ENCODE peak calls at places on chromosomes 5 and 9, in seven cellular contexts. S, Y, X, M, Z, F and W are unnamed samples.

GRCh38 chr9:698276-698675 is 143.2 kb upstream of the DMRT1 start:
- DNase-seq in S (no peak), Y (no peak), X (no peak), M (no peak), Z (peak), F (no peak), W (no peak)

GRCh38 chr9:117265253-117265652 is 149.6 kb downstream of the ASTN2 start:
- DNase-seq in S (no peak), Y (no peak), X (no peak), M (no peak), Z (no peak), F (no peak), W (no peak)

GRCh38 chr5:163758283-163758711 is 252.9 kb downstream of the MAT2B start:
- DNase-seq in S (no peak), Y (no peak), X (no peak), M (no peak), Z (peak), F (no peak), W (no peak)

GRCh38 chr5:73668422-73669116 is 42.6 kb downstream of the ARHGEF28 start:
- DNase-seq in S (no peak), Y (no peak), X (no peak), M (peak), Z (peak), F (no peak), W (no peak)

GRCh38 chr5:89929173-89929572 is 480.4 kb downstream of the CETN3 start:
- DNase-seq in S (no peak), Y (no peak), X (no peak), M (peak), Z (no peak), F (no peak), W (no peak)

GRCh38 chr5:157168286-157168685 is 2.2 kb upstream of the GARIN3 start:
- DNase-seq in S (no peak), Y (no peak), X (no peak), M (no peak), Z (no peak), F (no peak), W (no peak)

GRCh38 chr5:139985733-139986132 is 57.4 kb downstream of the NRG2 start:
- DNase-seq in S (peak), Y (peak), X (peak), M (peak), Z (peak), F (peak), W (no peak)

GRCh38 chr5:35813456-35813855 is 43.2 kb upstream of the IL7R start:
- DNase-seq in S (no peak), Y (no peak), X (no peak), M (no peak), Z (no peak), F (no peak), W (no peak)

GRCh38 chr5:62475072-62475471 is 62.5 kb downstream of the IPO11 start:
- DNase-seq in S (no peak), Y (no peak), X (no peak), M (no peak), Z (peak), F (peak), W (no peak)

GRCh38 chr5:78610163-78610583 is 38.4 kb downstream of the LHFPL2 start:
- DNase-seq in S (no peak), Y (no peak), X (no peak), M (no peak), Z (peak), F (no peak), W (no peak)

GRCh38 chr5:16869821-16870796 is 66.0 kb downstream of the MYO10 start:
- DNase-seq in S (no peak), Y (no peak), X (no peak), M (no peak), Z (peak), F (peak), W (no peak)

GRCh38 chr5:5899716-5900115 is 477.2 kb downstream of the ICE1 start:
- DNase-seq in S (no peak), Y (no peak), X (no peak), M (no peak), Z (no peak), F (no peak), W (no peak)

GRCh38 chr9:93697352-93698139 is 121.2 kb downstream of the PHF2 start:
- DNase-seq in S (no peak), Y (no peak), X (no peak), M (no peak), Z (no peak), F (no peak), W (peak)

GRCh38 chr9:87140142-87140541 is 192.8 kb upstream of the GAS1 start:
- DNase-seq in S (no peak), Y (no peak), X (no peak), M (no peak), Z (no peak), F (no peak), W (no peak)

GRCh38 chr5:75460947-75461346 is 50.5 kb downstream of the CERT1 start:
- DNase-seq in S (peak), Y (no peak), X (no peak), M (peak), Z (no peak), F (no peak), W (no peak)

GRCh38 chr5:10831416-10831815 is 70.4 kb upstream of the DAP start:
- DNase-seq in S (no peak), Y (peak), X (peak), M (no peak), Z (peak), F (no peak), W (peak)

GRCh38 chr5:159951387-159951786 is 35.1 kb downstream of the ADRA1B start:
- DNase-seq in S (peak), Y (no peak), X (no peak), M (peak), Z (peak), F (no peak), W (no peak)

GRCh38 chr9:99485461-99485860 is 263.4 kb downstream of the SEC61B start:
- DNase-seq in S (no peak), Y (peak), X (no peak), M (no peak), Z (peak), F (no peak), W (no peak)

GRCh38 chr5:122924203-122924602 is 78.8 kb downstream of the SNX24 start:
- DNase-seq in S (no peak), Y (no peak), X (peak), M (no peak), Z (peak), F (peak), W (no peak)

GRCh38 chr9:16873131-16873787 is 2.8 kb upstream of the BNC2 start:
- DNase-seq in S (no peak), Y (no peak), X (no peak), M (no peak), Z (peak), F (no peak), W (peak)

GRCh38 chr5:144504929-144505578 is 334.4 kb downstream of the KCTD16 start:
- DNase-seq in S (no peak), Y (no peak), X (no peak), M (no peak), Z (no peak), F (peak), W (no peak)

GRCh38 chr5:52262844-52263243 is 524.9 kb upstream of the ITGA1 start:
- DNase-seq in S (no peak), Y (no peak), X (no peak), M (peak), Z (no peak), F (no peak), W (no peak)

GRCh38 chr5:98292496-98292895 is 481.0 kb upstream of the RGMB start:
- DNase-seq in S (no peak), Y (no peak), X (no peak), M (peak), Z (peak), F (no peak), W (no peak)

GRCh38 chr5:103259705-103260355 is 1.3 kb downstream of the MACIR start:
- DNase-seq in S (no peak), Y (no peak), X (no peak), M (no peak), Z (peak), F (peak), W (no peak)

GRCh38 chr9:34279431-34279830 is 49.6 kb downstream of the KIF24 start:
- DNase-seq in S (no peak), Y (no peak), X (no peak), M (no peak), Z (no peak), F (peak), W (no peak)

GRCh38 chr5:132663771-132664695 is 6.1 kb downstream of the IL13 start:
- DNase-seq in S (no peak), Y (no peak), X (no peak), M (peak), Z (no peak), F (no peak), W (no peak)

GRCh38 chr5:73232266-73233041 is 59.5 kb downstream of the TMEM174 start:
- DNase-seq in S (no peak), Y (no peak), X (no peak), M (no peak), Z (peak), F (no peak), W (no peak)

GRCh38 chr5:99449786-99450185 is 521.0 kb upstream of the CHD1 start:
- DNase-seq in S (no peak), Y (no peak), X (no peak), M (no peak), Z (peak), F (no peak), W (no peak)

GRCh38 chr9:76926324-76926731 is 20.4 kb upstream of the PRUNE2 start:
- DNase-seq in S (no peak), Y (peak), X (peak), M (no peak), Z (peak), F (no peak), W (peak)

GRCh38 chr5:160161626-160162025 is 42.4 kb upstream of the PWWP2A start:
- DNase-seq in S (no peak), Y (no peak), X (no peak), M (no peak), Z (no peak), F (no peak), W (no peak)

GRCh38 chr9:133441571-133441970 is 18.2 kb upstream of the CACFD1 start:
- DNase-seq in S (no peak), Y (no peak), X (no peak), M (no peak), Z (no peak), F (no peak), W (no peak)

GRCh38 chr9:133436706-133437105 is 14.5 kb downstream of the ADAMTS13 start:
- DNase-seq in S (no peak), Y (no peak), X (no peak), M (no peak), Z (no peak), F (no peak), W (no peak)

GRCh38 chr9:133439337-133439736 is 17.2 kb downstream of the ADAMTS13 start:
- DNase-seq in S (no peak), Y (no peak), X (no peak), M (no peak), Z (no peak), F (no peak), W (no peak)

GRCh38 chr9:133440884-133441283 is 18.7 kb downstream of the ADAMTS13 start:
- DNase-seq in S (no peak), Y (no peak), X (no peak), M (peak), Z (no peak), F (no peak), W (no peak)

GRCh38 chr9:133437753-133438531 is 15.8 kb downstream of the ADAMTS13 start:
- DNase-seq in S (peak), Y (no peak), X (no peak), M (peak), Z (no peak), F (no peak), W (no peak)
- TF ChIP-seq CTCF in S (peak), Y (no peak), X (peak), M (peak), Z (peak), F (no peak), W (no peak)

GRCh38 chr5:77546-77945 is 14.4 kb upstream of the PLEKHG4B start:
- DNase-seq in S (no peak), Y (no peak), X (no peak), M (no peak), Z (no peak), F (no peak), W (no peak)

GRCh38 chr5:79263-79662 is 12.7 kb upstream of the PLEKHG4B start:
- DNase-seq in S (no peak), Y (no peak), X (no peak), M (no peak), Z (no peak), F (no peak), W (no peak)

GRCh38 chr5:77170-77501 is 14.8 kb upstream of the PLEKHG4B start:
- DNase-seq in S (no peak), Y (no peak), X (no peak), M (no peak), Z (no peak), F (no peak), W (no peak)

GRCh38 chr5:78805-79149 is 13.2 kb upstream of the PLEKHG4B start:
- DNase-seq in S (no peak), Y (no peak), X (no peak), M (no peak), Z (no peak), F (no peak), W (no peak)

GRCh38 chr5:77957-78804 is 13.8 kb upstream of the PLEKHG4B start:
- DNase-seq in S (peak), Y (peak), X (peak), M (peak), Z (peak), F (peak), W (no peak)
- TF ChIP-seq CTCF in S (peak), Y (peak), X (peak), M (peak), Z (peak), F (peak), W (peak)

DNA sequence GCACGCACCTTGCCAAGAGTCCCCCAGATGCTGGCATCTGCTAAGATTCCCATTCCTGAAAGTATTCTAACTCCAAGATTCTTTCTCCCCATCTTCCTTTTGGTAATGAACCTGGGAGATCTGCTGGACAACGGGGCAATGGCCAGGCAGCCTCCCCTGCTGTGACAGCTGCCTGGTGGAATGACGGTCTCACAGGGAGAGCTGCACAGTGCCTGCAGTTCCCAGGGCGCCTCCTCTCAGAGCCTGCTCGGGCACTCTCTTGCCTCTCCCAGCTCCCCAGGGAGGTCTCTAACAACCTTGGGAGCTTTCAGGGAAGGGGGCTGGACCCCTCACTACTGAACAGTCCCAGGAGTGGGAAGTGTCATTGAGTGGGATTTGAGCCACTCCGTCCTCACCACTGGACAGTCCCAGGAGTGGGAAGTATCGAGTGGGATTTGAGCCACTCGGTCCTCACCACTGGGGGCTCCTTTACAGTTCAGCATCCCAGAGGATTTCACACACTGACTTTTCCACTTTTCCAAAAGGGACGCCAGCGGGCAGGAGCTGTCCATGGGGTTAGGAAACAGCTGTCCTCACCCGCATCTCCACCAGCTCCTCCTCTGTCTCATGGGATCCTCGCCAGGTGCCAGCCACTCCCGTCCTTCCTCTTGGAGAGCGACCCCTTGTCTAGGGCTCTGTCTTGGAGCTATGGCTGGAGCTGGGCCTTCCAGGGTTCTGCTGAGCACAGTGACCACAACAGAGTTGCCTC is 65.7 kb downstream of the ADAMTS2 start:
- DNase-seq in S (no peak), Y (no peak), X (no peak), M (no peak), Z (no peak), F (no peak), W (no peak)
- TF ChIP-seq CTCF in S (no peak), Y (no peak), X (no peak), M (no peak), Z (no peak), F (no peak), W (no peak)

GRCh38 chr5:118249386-118249785 is 739.0 kb downstream of the DTWD2 start:
- DNase-seq in S (no peak), Y (no peak), X (no peak), M (peak), Z (no peak), F (no peak), W (no peak)

GRCh38 chr5:118258223-118258622 is 730.1 kb downstream of the DTWD2 start:
- DNase-seq in S (no peak), Y (no peak), X (no peak), M (no peak), Z (no peak), F (no peak), W (no peak)

DNA sequence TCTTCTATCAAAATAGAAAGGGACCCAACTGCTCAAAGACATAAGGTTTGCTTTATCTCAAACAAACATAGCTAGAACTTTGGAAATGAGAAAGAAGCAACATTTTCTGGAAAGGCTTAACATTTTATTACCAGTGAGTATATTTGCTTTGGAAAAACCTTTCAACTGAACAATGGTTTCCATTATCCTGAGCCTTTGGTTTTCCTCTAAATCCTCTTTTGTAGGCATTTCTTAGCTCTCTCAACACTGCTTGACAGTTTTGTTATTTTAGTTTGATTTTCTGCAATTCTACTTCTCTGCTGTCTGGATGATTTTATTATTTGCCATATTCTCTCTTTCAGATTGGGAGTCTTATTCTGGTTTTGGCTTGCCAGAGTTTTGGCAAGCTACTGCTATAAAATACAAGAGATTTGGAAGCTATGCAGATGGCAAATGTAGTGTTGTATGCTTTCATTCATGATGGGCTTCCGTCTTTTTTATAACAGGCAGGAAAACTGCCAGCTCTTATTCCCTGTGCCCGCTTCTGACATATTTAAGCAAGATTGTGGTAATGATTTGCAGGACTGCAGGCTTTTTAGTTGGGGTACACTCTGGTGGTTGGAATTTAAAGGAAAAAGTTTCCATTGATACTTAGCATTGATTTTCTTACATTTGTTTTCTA is 734.8 kb downstream of the DTWD2 start:
- DNase-seq in S (no peak), Y (no peak), X (no peak), M (no peak), Z (no peak), F (no peak), W (no peak)
- TF ChIP-seq CTCF in S (no peak), Y (no peak), X (no peak), M (no peak), Z (no peak), F (no peak), W (no peak)

DNA sequence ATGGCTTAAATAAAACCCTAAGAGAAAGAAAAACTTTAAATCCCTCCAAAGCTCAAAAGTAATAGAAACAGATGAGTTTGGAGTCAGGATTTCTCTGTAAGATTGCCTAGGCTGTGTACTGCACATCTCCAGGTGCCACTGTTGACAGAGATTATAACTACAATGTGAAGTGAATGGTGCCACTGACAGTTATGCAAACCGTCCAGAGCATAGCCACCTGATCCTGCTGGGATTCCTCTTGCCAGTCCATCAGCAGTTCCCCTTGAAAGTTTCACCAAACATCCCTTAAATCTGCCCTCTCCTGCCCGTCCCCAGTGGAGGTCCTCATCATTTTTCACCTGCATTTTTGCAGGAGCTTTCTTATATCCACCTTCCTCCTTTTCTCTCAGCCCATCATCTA is 42.5 kb downstream of the FXN start:
- DNase-seq in S (no peak), Y (no peak), X (no peak), M (no peak), Z (no peak), F (no peak), W (no peak)
- TF ChIP-seq CTCF in S (no peak), Y (no peak), X (no peak), M (no peak), Z (no peak), F (no peak), W (no peak)

GRCh38 chr5:55911784-55912653 is 60.9 kb downstream of the IL31RA start:
- DNase-seq in S (no peak), Y (no peak), X (peak), M (no peak), Z (no peak), F (no peak), W (peak)
- TF ChIP-seq CTCF in S (no peak), Y (no peak), X (peak), M (no peak), Z (peak), F (no peak), W (no peak)

DNA sequence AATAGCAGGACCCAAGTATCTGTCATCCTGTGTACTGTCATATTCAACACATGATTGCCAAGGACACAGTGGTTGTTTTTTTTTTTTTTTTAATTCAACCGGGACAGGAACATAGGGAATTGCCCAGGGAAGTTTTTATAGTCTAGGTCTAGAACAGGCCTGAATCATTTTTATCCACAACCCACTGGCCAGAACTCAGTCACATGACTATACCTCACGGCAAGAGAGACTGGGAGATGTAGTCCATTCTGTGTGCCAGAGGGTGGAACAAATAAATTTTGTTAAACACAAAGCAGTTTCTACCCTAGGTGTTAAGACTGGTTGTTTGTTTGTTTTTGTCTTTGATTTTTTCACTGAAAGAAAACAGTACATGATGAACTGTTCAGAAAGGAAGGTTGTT is 105.8 kb upstream of the SMARCA2 start:
- DNase-seq in S (no peak), Y (no peak), X (no peak), M (no peak), Z (no peak), F (no peak), W (no peak)
- TF ChIP-seq CTCF in S (no peak), Y (no peak), X (no peak), M (no peak), Z (no peak), F (no peak), W (no peak)